ENCODE peak calls at places on chromosomes 7 and 10, in seven cellular contexts. One of them, this sample, is unnamed.

GRCh38 chr10:75347211-75347610 is 54.4 kb downstream of the ZNF503 start:
- DNase-seq in fibroblast of mammary gland: no peak
- DNase-seq in thoracic aorta: no peak
- DNase-seq in GM06990: no peak
- DNase-seq in K562: no peak
- DNase-seq in cardiac muscle cell: no peak
- DNase-seq in AG04449: no peak
- DNase-seq in this sample: no peak

GRCh38 chr7:121530251-121531174 is 134.4 kb upstream of the FAM3C start:
- DNase-seq in fibroblast of mammary gland: peak; percentile 98
- DNase-seq in thoracic aorta: no peak
- DNase-seq in GM06990: peak; percentile 79
- DNase-seq in K562: no peak
- DNase-seq in cardiac muscle cell: no peak
- DNase-seq in AG04449: peak; percentile 95
- DNase-seq in this sample: peak; percentile 99

GRCh38 chr10:113093188-113094113 is 143.4 kb downstream of the TCF7L2 start:
- DNase-seq in fibroblast of mammary gland: peak; percentile 69
- DNase-seq in thoracic aorta: no peak
- DNase-seq in GM06990: peak; percentile 27
- DNase-seq in K562: no peak
- DNase-seq in cardiac muscle cell: no peak
- DNase-seq in AG04449: no peak
- DNase-seq in this sample: no peak

GRCh38 chr7:47580811-47581331 is 1.0 kb downstream of the TNS3 start:
- DNase-seq in fibroblast of mammary gland: no peak
- DNase-seq in thoracic aorta: no peak
- DNase-seq in GM06990: no peak
- DNase-seq in K562: no peak
- DNase-seq in cardiac muscle cell: no peak
- DNase-seq in AG04449: no peak
- DNase-seq in this sample: no peak

GRCh38 chr7:47335557-47336177 is 246.2 kb downstream of the TNS3 start:
- DNase-seq in fibroblast of mammary gland: no peak
- DNase-seq in thoracic aorta: no peak
- DNase-seq in GM06990: no peak
- DNase-seq in K562: no peak
- DNase-seq in cardiac muscle cell: no peak
- DNase-seq in AG04449: no peak
- DNase-seq in this sample: no peak

GRCh38 chr7:70480913-70481579 is 650.9 kb upstream of the GALNT17 start:
- DNase-seq in fibroblast of mammary gland: no peak
- DNase-seq in thoracic aorta: no peak
- DNase-seq in GM06990: no peak
- DNase-seq in K562: no peak
- DNase-seq in cardiac muscle cell: no peak
- DNase-seq in AG04449: no peak
- DNase-seq in this sample: peak; percentile 29

GRCh38 chr10:63504145-63504881 is 16.9 kb upstream of the REEP3 start:
- DNase-seq in fibroblast of mammary gland: no peak
- DNase-seq in thoracic aorta: no peak
- DNase-seq in GM06990: no peak
- DNase-seq in K562: peak; percentile 39
- DNase-seq in cardiac muscle cell: no peak
- DNase-seq in AG04449: no peak
- DNase-seq in this sample: no peak

GRCh38 chr10:29144126-29144525 is 144.7 kb upstream of the LYZL1 start:
- DNase-seq in fibroblast of mammary gland: no peak
- DNase-seq in thoracic aorta: no peak
- DNase-seq in GM06990: no peak
- DNase-seq in K562: no peak
- DNase-seq in cardiac muscle cell: no peak
- DNase-seq in AG04449: no peak
- DNase-seq in this sample: no peak

GRCh38 chr10:71757450-71757918 is 15.8 kb downstream of the VSIR start:
- DNase-seq in fibroblast of mammary gland: no peak
- DNase-seq in thoracic aorta: no peak
- DNase-seq in GM06990: no peak
- DNase-seq in K562: no peak
- DNase-seq in cardiac muscle cell: no peak
- DNase-seq in AG04449: no peak
- DNase-seq in this sample: no peak

GRCh38 chr7:99308461-99309074 is 17.1 kb upstream of the ARPC1A start:
- DNase-seq in fibroblast of mammary gland: peak; percentile 78
- DNase-seq in thoracic aorta: no peak
- DNase-seq in GM06990: no peak
- DNase-seq in K562: no peak
- DNase-seq in cardiac muscle cell: no peak
- DNase-seq in AG04449: no peak
- DNase-seq in this sample: no peak

GRCh38 chr10:102629661-102630614 is 14.3 kb upstream of the TRIM8 start:
- DNase-seq in fibroblast of mammary gland: peak; percentile 72
- DNase-seq in thoracic aorta: no peak
- DNase-seq in GM06990: no peak
- DNase-seq in K562: no peak
- DNase-seq in cardiac muscle cell: peak; percentile 83
- DNase-seq in AG04449: peak; percentile 57
- DNase-seq in this sample: peak; percentile 55

GRCh38 chr7:150799741-150800575 is at the start of gene TMEM176B:
- DNase-seq in fibroblast of mammary gland: no peak
- DNase-seq in thoracic aorta: no peak
- DNase-seq in GM06990: no peak
- DNase-seq in K562: no peak
- DNase-seq in cardiac muscle cell: peak; percentile 40
- DNase-seq in AG04449: no peak
- DNase-seq in this sample: no peak

GRCh38 chr7:16392990-16393523 is 28.3 kb downstream of the CRPPA start:
- DNase-seq in fibroblast of mammary gland: no peak
- DNase-seq in thoracic aorta: no peak
- DNase-seq in GM06990: no peak
- DNase-seq in K562: no peak
- DNase-seq in cardiac muscle cell: no peak
- DNase-seq in AG04449: no peak
- DNase-seq in this sample: no peak

GRCh38 chr10:101130984-101131961 is at the start of gene TLX1:
- DNase-seq in fibroblast of mammary gland: no peak
- DNase-seq in thoracic aorta: no peak
- DNase-seq in GM06990: no peak
- DNase-seq in K562: peak; percentile 33
- DNase-seq in cardiac muscle cell: peak; percentile 51
- DNase-seq in AG04449: no peak
- DNase-seq in this sample: no peak

GRCh38 chr7:152637920-152638580 is 37.9 kb downstream of the XRCC2 start:
- DNase-seq in fibroblast of mammary gland: no peak
- DNase-seq in thoracic aorta: no peak
- DNase-seq in GM06990: no peak
- DNase-seq in K562: no peak
- DNase-seq in cardiac muscle cell: no peak
- DNase-seq in AG04449: no peak
- DNase-seq in this sample: no peak

GRCh38 chr10:103648951-103649532 is 155.5 kb downstream of the NEURL1 start:
- DNase-seq in fibroblast of mammary gland: peak; percentile 85
- DNase-seq in thoracic aorta: peak; percentile 53
- DNase-seq in GM06990: no peak
- DNase-seq in K562: no peak
- DNase-seq in cardiac muscle cell: no peak
- DNase-seq in AG04449: peak; percentile 28
- DNase-seq in this sample: peak; percentile 42

GRCh38 chr7:43112941-43113621 is 634 bp downstream of the HECW1 start:
- DNase-seq in fibroblast of mammary gland: peak; percentile 40
- DNase-seq in thoracic aorta: no peak
- DNase-seq in GM06990: peak; percentile 59
- DNase-seq in K562: peak; percentile 11
- DNase-seq in cardiac muscle cell: peak; percentile 68
- DNase-seq in AG04449: no peak
- DNase-seq in this sample: no peak

GRCh38 chr10:32413513-32413912 is 32.4 kb upstream of the CCDC7 start:
- DNase-seq in fibroblast of mammary gland: peak; percentile 91
- DNase-seq in thoracic aorta: no peak
- DNase-seq in GM06990: no peak
- DNase-seq in K562: no peak
- DNase-seq in cardiac muscle cell: no peak
- DNase-seq in AG04449: peak; percentile 96
- DNase-seq in this sample: peak; percentile 79

DNA sequence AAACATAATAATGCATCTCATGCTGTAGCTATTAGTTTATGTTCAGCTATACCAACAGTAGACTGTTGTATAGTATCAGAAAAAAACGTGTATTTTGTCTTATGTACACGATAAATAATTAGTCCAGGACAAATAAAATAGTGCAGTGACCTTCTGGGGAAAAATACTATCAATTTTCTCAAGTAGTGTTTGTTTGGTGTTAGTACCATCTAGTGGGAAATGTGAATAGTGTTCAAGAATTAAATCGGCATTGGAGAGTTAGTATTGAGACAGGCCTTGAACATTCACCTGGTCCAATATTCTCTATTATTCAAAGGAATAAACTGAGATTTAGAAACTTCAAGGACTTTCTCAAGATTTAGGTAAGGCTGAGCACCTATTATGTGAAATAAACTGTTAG is 21.7 kb upstream of the OR2A5 start:
- DNase-seq in fibroblast of mammary gland: peak; percentile 55
- DNase-seq in thoracic aorta: no peak
- DNase-seq in GM06990: no peak
- DNase-seq in K562: peak; percentile 27
- DNase-seq in cardiac muscle cell: peak; percentile 31
- DNase-seq in AG04449: no peak
- DNase-seq in this sample: no peak
- TF ChIP-seq CTCF in fibroblast of mammary gland: peak; percentile 48
- TF ChIP-seq CTCF in thoracic aorta: peak; percentile 34
- TF ChIP-seq CTCF in GM06990: no peak
- TF ChIP-seq CTCF in K562: no peak
- TF ChIP-seq CTCF in cardiac muscle cell: peak; percentile 57
- TF ChIP-seq CTCF in AG04449: peak; percentile 22
- TF ChIP-seq CTCF in this sample: peak; percentile 42

GRCh38 chr7:7858559-7858958 is 110.0 kb upstream of the GLCCI1 start:
- DNase-seq in fibroblast of mammary gland: no peak
- DNase-seq in thoracic aorta: no peak
- DNase-seq in GM06990: no peak
- DNase-seq in K562: no peak
- DNase-seq in cardiac muscle cell: no peak
- DNase-seq in AG04449: no peak
- DNase-seq in this sample: no peak
- H3K4me3 ChIP-seq in fibroblast of mammary gland: no peak overlapping the region
- H3K4me3 ChIP-seq in thoracic aorta: no peak overlapping the region
- H3K4me3 ChIP-seq in GM06990: peak overlapping the region; percentile 37
- H3K4me3 ChIP-seq in K562: no peak overlapping the region
- H3K4me3 ChIP-seq in cardiac muscle cell: no peak overlapping the region
- H3K4me3 ChIP-seq in AG04449: no peak overlapping the region
- H3K4me3 ChIP-seq in this sample: no peak overlapping the region

GRCh38 chr7:65960351-65961074 is 21.5 kb downstream of the GUSB start:
- DNase-seq in fibroblast of mammary gland: no peak
- DNase-seq in thoracic aorta: no peak
- DNase-seq in GM06990: no peak
- DNase-seq in K562: no peak
- DNase-seq in cardiac muscle cell: no peak
- DNase-seq in AG04449: no peak
- DNase-seq in this sample: no peak

GRCh38 chr7:65966167-65966566 is 15.8 kb downstream of the GUSB start:
- DNase-seq in fibroblast of mammary gland: no peak
- DNase-seq in thoracic aorta: no peak
- DNase-seq in GM06990: no peak
- DNase-seq in K562: no peak
- DNase-seq in cardiac muscle cell: no peak
- DNase-seq in AG04449: no peak
- DNase-seq in this sample: no peak

GRCh38 chr7:65967361-65968155 is 14.5 kb downstream of the GUSB start:
- DNase-seq in fibroblast of mammary gland: no peak
- DNase-seq in thoracic aorta: no peak
- DNase-seq in GM06990: no peak
- DNase-seq in K562: no peak
- DNase-seq in cardiac muscle cell: no peak
- DNase-seq in AG04449: no peak
- DNase-seq in this sample: no peak

DNA sequence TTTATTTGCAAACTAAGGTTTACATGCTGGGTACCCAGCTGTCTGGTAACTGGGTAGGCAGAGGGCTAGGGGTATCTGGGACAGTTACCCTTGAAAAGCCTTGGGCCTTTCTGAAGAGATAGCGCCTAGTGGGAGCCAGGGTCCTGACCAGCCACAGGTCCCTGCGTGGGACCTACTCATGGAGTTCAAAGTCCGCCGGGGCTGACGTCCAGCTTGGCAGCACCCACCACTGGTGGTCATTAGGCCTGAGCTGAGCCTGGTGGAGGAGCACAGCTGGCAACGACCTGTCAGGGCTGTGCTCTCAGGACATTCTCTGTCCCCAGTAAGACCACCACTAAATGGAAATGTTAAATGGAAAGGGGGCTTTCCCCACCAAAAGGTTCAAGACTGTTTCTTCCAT is 20.0 kb downstream of the GUSB start:
- DNase-seq in fibroblast of mammary gland: no peak
- DNase-seq in thoracic aorta: no peak
- DNase-seq in GM06990: no peak
- DNase-seq in K562: no peak
- DNase-seq in cardiac muscle cell: no peak
- DNase-seq in AG04449: no peak
- DNase-seq in this sample: no peak
- TF ChIP-seq CTCF in fibroblast of mammary gland: no peak
- TF ChIP-seq CTCF in thoracic aorta: no peak
- TF ChIP-seq CTCF in GM06990: no peak
- TF ChIP-seq CTCF in K562: no peak
- TF ChIP-seq CTCF in cardiac muscle cell: no peak
- TF ChIP-seq CTCF in AG04449: no peak
- TF ChIP-seq CTCF in this sample: no peak

GRCh38 chr10:129685271-129685670 is 218.2 kb downstream of the MGMT start:
- DNase-seq in fibroblast of mammary gland: no peak
- DNase-seq in thoracic aorta: no peak
- DNase-seq in GM06990: no peak
- DNase-seq in K562: no peak
- DNase-seq in cardiac muscle cell: no peak
- DNase-seq in AG04449: no peak
- DNase-seq in this sample: no peak

GRCh38 chr10:129692695-129693094 is 225.7 kb downstream of the MGMT start:
- DNase-seq in fibroblast of mammary gland: no peak
- DNase-seq in thoracic aorta: no peak
- DNase-seq in GM06990: no peak
- DNase-seq in K562: no peak
- DNase-seq in cardiac muscle cell: no peak
- DNase-seq in AG04449: no peak
- DNase-seq in this sample: no peak

GRCh38 chr10:129690248-129691070 is 223.4 kb downstream of the MGMT start:
- DNase-seq in fibroblast of mammary gland: no peak
- DNase-seq in thoracic aorta: no peak
- DNase-seq in GM06990: no peak
- DNase-seq in K562: no peak
- DNase-seq in cardiac muscle cell: no peak
- DNase-seq in AG04449: no peak
- DNase-seq in this sample: no peak

GRCh38 chr10:129693382-129693781 is 226.3 kb downstream of the MGMT start:
- DNase-seq in fibroblast of mammary gland: no peak
- DNase-seq in thoracic aorta: no peak
- DNase-seq in GM06990: no peak
- DNase-seq in K562: no peak
- DNase-seq in cardiac muscle cell: no peak
- DNase-seq in AG04449: no peak
- DNase-seq in this sample: no peak

GRCh38 chr10:129689681-129690080 is 222.6 kb downstream of the MGMT start:
- DNase-seq in fibroblast of mammary gland: no peak
- DNase-seq in thoracic aorta: no peak
- DNase-seq in GM06990: no peak
- DNase-seq in K562: no peak
- DNase-seq in cardiac muscle cell: no peak
- DNase-seq in AG04449: no peak
- DNase-seq in this sample: no peak
- H3K4me3 ChIP-seq in fibroblast of mammary gland: no peak overlapping the region
- H3K4me3 ChIP-seq in thoracic aorta: no peak overlapping the region
- H3K4me3 ChIP-seq in GM06990: no peak overlapping the region
- H3K4me3 ChIP-seq in K562: no peak overlapping the region
- H3K4me3 ChIP-seq in cardiac muscle cell: no peak overlapping the region
- H3K4me3 ChIP-seq in AG04449: no peak overlapping the region
- H3K4me3 ChIP-seq in this sample: no peak overlapping the region

This sample was measured in AG09309.